ENCODE peak calls at places on chromosomes 4 and X, in eight cellular contexts. Q is CD8-positive, alpha-beta memory T cell; N is AG08396; A is T-cell; V is NCI-H774; U is endothelial cell of umbilical vein; D is heart right ventricle; Z is substantia nigra. F is an unnamed sample.

GRCh38 chr4:67549123-67549522 is 3.8 kb upstream of the CENPC start:
- DNase-seq in Q (peak; percentile 24), N (no peak), A (no peak), V (no peak), U (peak; percentile 59), D (no peak), Z (no peak), F (peak; percentile 12)

GRCh38 chr4:6701371-6701770 is 7.7 kb downstream of the S100P start:
- DNase-seq in Q (peak; percentile 44), N (no peak), A (no peak), V (no peak), U (no peak), D (no peak), Z (no peak), F (peak; percentile 41)

GRCh38 chrX:119917877-119918276 is 22.2 kb downstream of the AKAP14 start:
- DNase-seq in Q (no peak), N (no peak), A (no peak), V (no peak), U (no peak), D (no peak), Z (no peak), F (no peak)

GRCh38 chrX:134287356-134287755 is 50.4 kb downstream of the CCDC160 start:
- DNase-seq in Q (no peak), N (no peak), A (no peak), V (no peak), U (no peak), D (no peak), Z (no peak), F (no peak)

GRCh38 chr4:3407930-3408792 is 33.6 kb upstream of the HGFAC start:
- DNase-seq in Q (no peak), N (no peak), A (no peak), V (no peak), U (no peak), D (no peak), Z (no peak), F (no peak)

GRCh38 chrX:43176686-43177085 is 398.7 kb upstream of the PPP1R2C start:
- DNase-seq in Q (no peak), N (no peak), A (no peak), V (no peak), U (no peak), D (no peak), Z (no peak), F (no peak)

GRCh38 chr4:31370866-31371465 is 650.8 kb downstream of the PCDH7 start:
- DNase-seq in Q (no peak), N (peak; percentile 15), A (no peak), V (no peak), U (peak; percentile 60), D (no peak), Z (no peak), F (peak; percentile 79)

GRCh38 chrX:129932792-129933321 is 26.9 kb downstream of the UTP14A start:
- DNase-seq in Q (no peak), N (no peak), A (no peak), V (no peak), U (no peak), D (peak; percentile 11), Z (peak; percentile 2), F (peak; percentile 17)

GRCh38 chr4:74692973-74693372 is 101.3 kb downstream of the BTC start:
- DNase-seq in Q (no peak), N (peak; percentile 27), A (no peak), V (no peak), U (no peak), D (no peak), Z (no peak), F (no peak)

GRCh38 chr4:94626942-94627341 is 130.8 kb upstream of the BMPR1B start:
- DNase-seq in Q (no peak), N (no peak), A (no peak), V (no peak), U (no peak), D (no peak), Z (no peak), F (no peak)

GRCh38 chr4:82638479-82638878 is 76.7 kb upstream of the TMEM150C start:
- DNase-seq in Q (no peak), N (no peak), A (no peak), V (no peak), U (no peak), D (no peak), Z (no peak), F (no peak)

GRCh38 chrX:140091276-140091886 is 126.1 kb upstream of the CXorf66 start:
- DNase-seq in Q (no peak), N (peak; percentile 43), A (peak; percentile 2), V (no peak), U (no peak), D (no peak), Z (no peak), F (peak; percentile 23)

GRCh38 chrX:71533850-71534515 is 1.1 kb downstream of the OGT start:
- DNase-seq in Q (peak; percentile 60), N (peak; percentile 10), A (peak; percentile 66), V (peak; percentile 18), U (peak; percentile 52), D (peak; percentile 46), Z (peak; percentile 5), F (peak; percentile 71)

GRCh38 chr4:3388461-3389185 is 53.1 kb upstream of the HGFAC start:
- DNase-seq in Q (no peak), N (peak; percentile 82), A (no peak), V (no peak), U (peak; percentile 35), D (no peak), Z (peak; percentile 16), F (peak; percentile 24)

GRCh38 chr4:151022586-151022985 is 7.5 kb upstream of the LRBA start:
- DNase-seq in Q (no peak), N (no peak), A (no peak), V (no peak), U (no peak), D (no peak), Z (no peak), F (no peak)

GRCh38 chr4:3267576-3268394 is 18.8 kb downstream of the MSANTD1 start:
- DNase-seq in Q (no peak), N (no peak), A (no peak), V (no peak), U (no peak), D (peak; percentile 1), Z (no peak), F (no peak)

GRCh38 chrX:115582871-115583729 is 22.1 kb downstream of the PLS3 start:
- DNase-seq in Q (no peak), N (no peak), A (no peak), V (no peak), U (peak; percentile 44), D (no peak), Z (no peak), F (peak; percentile 31)

GRCh38 chr4:153532227-153532626 is 66.1 kb downstream of the TMEM131L start:
- DNase-seq in Q (no peak), N (no peak), A (no peak), V (no peak), U (no peak), D (no peak), Z (no peak), F (no peak)

GRCh38 chr4:73055241-73055897 is 14.1 kb downstream of the COX18 start:
- DNase-seq in Q (no peak), N (no peak), A (no peak), V (no peak), U (no peak), D (no peak), Z (no peak), F (no peak)

GRCh38 chr4:21753084-21753760 is 195.3 kb downstream of the KCNIP4 start:
- DNase-seq in Q (no peak), N (no peak), A (no peak), V (no peak), U (no peak), D (no peak), Z (no peak), F (no peak)

F was measured in A673.